ENCODE peak calls at places on chromosomes 4 and X, in seven cellular contexts. Q is NCI-H2029 treated with DMSO at 0.1 percent for 48 hours; Y is erythroblast; U is stimulated activated CD4-positive, alpha-beta T cell treated with anti-CD3 and anti-CD28 coated beads, Interleukin-2, amount 100 ng/mL, for 24 hours; J is GDM1; X is body of pancreas; I is NCI-H748 treated with DMSO at 0.1 percent for 48 hours. P is an unnamed sample.

GRCh38 chr4:5051210-5051691 is at the start of gene STK32B:
- DNase-seq in J (peak; percentile 46), U (peak; percentile 28), X (peak; percentile 46), I (no peak), Y (peak; percentile 65), Q (no peak), P (peak; percentile 68)

GRCh38 chr4:55491486-55491885 is 55.2 kb downstream of the CLOCK start:
- DNase-seq in X (no peak), U (no peak), J (no peak), I (no peak), Y (no peak), Q (no peak), P (no peak)

GRCh38 chr4:137558951-137559350 is 26.7 kb upstream of the PCDH18 start:
- DNase-seq in Y (no peak), Q (no peak), X (no peak), U (no peak), J (no peak), I (no peak), P (no peak)

GRCh38 chr4:67126115-67126514 is 419.2 kb downstream of the CENPC start:
- DNase-seq in X (no peak), U (no peak), Q (no peak), J (no peak), I (no peak), Y (no peak), P (no peak)

GRCh38 chr4:54746228-54746627 is 88.5 kb downstream of the KIT start:
- DNase-seq in Q (no peak), X (no peak), I (no peak), U (no peak), Y (no peak), J (peak; percentile 59), P (no peak)

GRCh38 chrX:19682712-19683331 is 167.5 kb upstream of the MAP3K15 start:
- DNase-seq in U (peak; percentile 69), Y (peak; percentile 69), J (peak; percentile 37), I (no peak), X (peak; percentile 38), Q (no peak), P (peak; percentile 55)

GRCh38 chrX:150099316-150099715 is 161.0 kb upstream of the EOLA2 start:
- DNase-seq in Y (no peak), Q (no peak), U (no peak), J (no peak), I (no peak), X (no peak), P (no peak)

GRCh38 chr4:148216866-148217814 is 225.1 kb downstream of the NR3C2 start:
- DNase-seq in Q (no peak), I (no peak), X (peak; percentile 33), J (no peak), Y (no peak), U (no peak), P (no peak)

GRCh38 chr4:101183658-101184373 is 163.5 kb downstream of the PPP3CA start:
- DNase-seq in Q (no peak), I (no peak), Y (no peak), U (no peak), J (no peak), X (no peak), P (no peak)

GRCh38 chr4:3427706-3428446 is 13.9 kb upstream of the HGFAC start:
- DNase-seq in I (no peak), J (no peak), X (no peak), Y (no peak), U (no peak), Q (no peak), P (no peak)

GRCh38 chrX:108312938-108313337 is 125.3 kb downstream of the COL4A6 start:
- DNase-seq in Q (peak; percentile 72), U (no peak), X (no peak), I (no peak), J (no peak), Y (no peak), P (peak; percentile 27)

GRCh38 chr4:158782539-158783360 is 13.9 kb downstream of the FNIP2 start:
- DNase-seq in X (peak; percentile 25), I (no peak), Q (no peak), U (no peak), Y (peak; percentile 43), J (no peak), P (no peak)

GRCh38 chr4:173684223-173684622 is 154.2 kb upstream of the HAND2 start:
- DNase-seq in U (no peak), X (no peak), Y (no peak), Q (no peak), I (no peak), J (no peak), P (no peak)

GRCh38 chr4:168631241-168632151 is 134.6 kb downstream of the PALLD start:
- DNase-seq in U (peak; percentile 37), X (peak; percentile 55), I (no peak), Q (no peak), J (no peak), Y (peak; percentile 11), P (peak; percentile 69)

GRCh38 chr4:130712038-130712437 is 1616.1 kb downstream of the C4orf33 start:
- DNase-seq in Q (no peak), Y (no peak), J (no peak), I (no peak), X (no peak), U (no peak), P (no peak)

GRCh38 chrX:150683536-150684146 is 9.6 kb upstream of the MTMR1 start:
- DNase-seq in I (peak; percentile 59), X (no peak), J (peak; percentile 14), U (no peak), Q (peak; percentile 37), Y (peak; percentile 68), P (no peak)

GRCh38 chrX:150543230-150544155 is 24.9 kb upstream of the MTM1 start:
- DNase-seq in I (no peak), Y (no peak), X (no peak), U (no peak), J (no peak), Q (no peak), P (no peak)

GRCh38 chrX:68999351-68999750 is 165.9 kb downstream of the PJA1 start:
- DNase-seq in J (no peak), Y (no peak), U (no peak), Q (no peak), X (no peak), I (no peak), P (no peak)

GRCh38 chrX:54422168-54422567 is 18.0 kb upstream of the TSR2 start:
- DNase-seq in X (no peak), J (no peak), U (no peak), Q (no peak), Y (no peak), I (no peak), P (no peak)

GRCh38 chrX:151713859-151714258 is 2.0 kb upstream of the FATE1 start:
- DNase-seq in Y (peak; percentile 41), J (no peak), I (no peak), U (peak; percentile 20), Q (no peak), X (no peak), P (no peak)

GRCh38 chr4:2253160-2254084 is 8.5 kb downstream of the MXD4 start:
- DNase-seq in X (no peak), Q (no peak), I (no peak), U (no peak), J (no peak), Y (no peak), P (peak; percentile 15)

GRCh38 chrX:40539214-40540142 is 41.3 kb upstream of the ATP6AP2 start:
- DNase-seq in J (peak; percentile 40), I (peak; percentile 11), Y (peak; percentile 83), U (peak; percentile 76), Q (no peak), X (no peak), P (no peak)

P was measured in stomach.